ENCODE peak calls at places on chromosomes 7 and 10, in ten cellular contexts. One of them, this sample, is unnamed.
A peak's percentile ranks its signal among the peaks of the same experiment; 100 is the strongest.

GRCh38 chr7:150450491-150450992 is at the start of gene GIMAP8:
- DNase-seq in HepG2: no peak
- DNase-seq in GM12891: peak; percentile 36
- DNase-seq in GM23338: peak; percentile 8
- DNase-seq in endothelial cell of umbilical vein: peak; percentile 81
- DNase-seq in spleen: peak; percentile 92
- DNase-seq in SK-N-MC: no peak
- DNase-seq in vagina: no peak
- DNase-seq in upper lobe of left lung: peak; percentile 90
- DNase-seq in H1: no peak
- DNase-seq in this sample: no peak

GRCh38 chr7:156731651-156732050 is 91.1 kb downstream of the RNF32 start:
- DNase-seq in spleen: no peak
- DNase-seq in vagina: no peak
- DNase-seq in GM23338: no peak
- DNase-seq in upper lobe of left lung: no peak
- DNase-seq in HepG2: no peak
- DNase-seq in GM12891: no peak
- DNase-seq in H1: no peak
- DNase-seq in SK-N-MC: no peak
- DNase-seq in endothelial cell of umbilical vein: no peak
- DNase-seq in this sample: no peak

GRCh38 chr7:79282051-79282694 is 171.3 kb downstream of the MAGI2 start:
- DNase-seq in vagina: no peak
- DNase-seq in upper lobe of left lung: no peak
- DNase-seq in GM12891: no peak
- DNase-seq in H1: no peak
- DNase-seq in HepG2: no peak
- DNase-seq in GM23338: peak; percentile 53
- DNase-seq in SK-N-MC: peak; percentile 59
- DNase-seq in spleen: no peak
- DNase-seq in endothelial cell of umbilical vein: peak; percentile 68
- DNase-seq in this sample: no peak

GRCh38 chr10:127300868-127301321 is 104.5 kb upstream of the INSYN2A start:
- DNase-seq in endothelial cell of umbilical vein: no peak
- DNase-seq in SK-N-MC: no peak
- DNase-seq in GM12891: no peak
- DNase-seq in upper lobe of left lung: peak; percentile 62
- DNase-seq in GM23338: no peak
- DNase-seq in spleen: no peak
- DNase-seq in vagina: peak; percentile 40
- DNase-seq in H1: no peak
- DNase-seq in HepG2: peak; percentile 87
- DNase-seq in this sample: no peak

GRCh38 chr10:119413738-119414611 is 128.5 kb downstream of the RGS10 start:
- DNase-seq in HepG2: no peak
- DNase-seq in GM12891: no peak
- DNase-seq in H1: no peak
- DNase-seq in SK-N-MC: no peak
- DNase-seq in GM23338: no peak
- DNase-seq in endothelial cell of umbilical vein: no peak
- DNase-seq in upper lobe of left lung: peak; percentile 85
- DNase-seq in vagina: no peak
- DNase-seq in spleen: no peak
- DNase-seq in this sample: no peak

GRCh38 chr10:68202965-68203358 is 29.0 kb downstream of the ATOH7 start:
- DNase-seq in spleen: no peak
- DNase-seq in upper lobe of left lung: no peak
- DNase-seq in GM12891: no peak
- DNase-seq in GM23338: no peak
- DNase-seq in endothelial cell of umbilical vein: peak; percentile 57
- DNase-seq in HepG2: no peak
- DNase-seq in vagina: no peak
- DNase-seq in SK-N-MC: no peak
- DNase-seq in H1: no peak
- DNase-seq in this sample: no peak

GRCh38 chr10:78175444-78175843 is 141.8 kb downstream of the RPS24 start:
- DNase-seq in spleen: no peak
- DNase-seq in GM12891: no peak
- DNase-seq in endothelial cell of umbilical vein: no peak
- DNase-seq in H1: no peak
- DNase-seq in SK-N-MC: no peak
- DNase-seq in HepG2: no peak
- DNase-seq in upper lobe of left lung: no peak
- DNase-seq in vagina: no peak
- DNase-seq in GM23338: no peak
- DNase-seq in this sample: no peak

GRCh38 chr10:76089626-76090185 is 658.3 kb downstream of the LRMDA start:
- DNase-seq in SK-N-MC: no peak
- DNase-seq in spleen: no peak
- DNase-seq in endothelial cell of umbilical vein: no peak
- DNase-seq in vagina: no peak
- DNase-seq in GM23338: no peak
- DNase-seq in GM12891: no peak
- DNase-seq in H1: no peak
- DNase-seq in HepG2: no peak
- DNase-seq in upper lobe of left lung: no peak
- DNase-seq in this sample: no peak

GRCh38 chr7:30523466-30523865 is 18.8 kb upstream of the GGCT start:
- DNase-seq in endothelial cell of umbilical vein: no peak
- DNase-seq in SK-N-MC: no peak
- DNase-seq in H1: no peak
- DNase-seq in spleen: no peak
- DNase-seq in GM12891: no peak
- DNase-seq in upper lobe of left lung: no peak
- DNase-seq in GM23338: no peak
- DNase-seq in HepG2: no peak
- DNase-seq in vagina: no peak
- DNase-seq in this sample: no peak

GRCh38 chr7:15580604-15581351 is 19.0 kb upstream of the AGMO start:
- DNase-seq in upper lobe of left lung: no peak
- DNase-seq in GM12891: no peak
- DNase-seq in SK-N-MC: no peak
- DNase-seq in HepG2: no peak
- DNase-seq in GM23338: no peak
- DNase-seq in H1: no peak
- DNase-seq in endothelial cell of umbilical vein: peak; percentile 69
- DNase-seq in spleen: no peak
- DNase-seq in vagina: no peak
- DNase-seq in this sample: no peak

GRCh38 chr7:4067476-4067760 is 614.7 kb upstream of the FOXK1 start:
- DNase-seq in HepG2: no peak
- DNase-seq in upper lobe of left lung: no peak
- DNase-seq in SK-N-MC: no peak
- DNase-seq in GM23338: no peak
- DNase-seq in vagina: peak; percentile 32
- DNase-seq in spleen: no peak
- DNase-seq in GM12891: no peak
- DNase-seq in H1: no peak
- DNase-seq in endothelial cell of umbilical vein: no peak
- DNase-seq in this sample: no peak

GRCh38 chr10:4310153-4310552 is 515.9 kb upstream of the AKR1E2 start:
- DNase-seq in vagina: no peak
- DNase-seq in upper lobe of left lung: no peak
- DNase-seq in HepG2: no peak
- DNase-seq in GM12891: no peak
- DNase-seq in SK-N-MC: no peak
- DNase-seq in H1: no peak
- DNase-seq in spleen: no peak
- DNase-seq in GM23338: no peak
- DNase-seq in endothelial cell of umbilical vein: no peak
- DNase-seq in this sample: no peak

GRCh38 chr10:96585726-96586418 is 940 bp downstream of the TM9SF3 start:
- DNase-seq in spleen: no peak
- DNase-seq in GM23338: peak; percentile 18
- DNase-seq in endothelial cell of umbilical vein: peak; percentile 41
- DNase-seq in HepG2: no peak
- DNase-seq in H1: no peak
- DNase-seq in GM12891: no peak
- DNase-seq in upper lobe of left lung: no peak
- DNase-seq in vagina: no peak
- DNase-seq in SK-N-MC: no peak
- DNase-seq in this sample: no peak

GRCh38 chr7:111098011-111098925 is 7.3 kb downstream of the LRRN3 start:
- DNase-seq in vagina: no peak
- DNase-seq in GM23338: peak; percentile 83
- DNase-seq in SK-N-MC: no peak
- DNase-seq in endothelial cell of umbilical vein: peak; percentile 54
- DNase-seq in H1: no peak
- DNase-seq in HepG2: peak; percentile 20
- DNase-seq in spleen: no peak
- DNase-seq in upper lobe of left lung: no peak
- DNase-seq in GM12891: no peak
- DNase-seq in this sample: no peak

GRCh38 chr10:36882781-36883180 is 242.6 kb upstream of the ANKRD30A start:
- DNase-seq in H1: no peak
- DNase-seq in vagina: no peak
- DNase-seq in SK-N-MC: no peak
- DNase-seq in HepG2: no peak
- DNase-seq in GM12891: no peak
- DNase-seq in GM23338: no peak
- DNase-seq in endothelial cell of umbilical vein: no peak
- DNase-seq in upper lobe of left lung: no peak
- DNase-seq in spleen: no peak
- DNase-seq in this sample: no peak

GRCh38 chr10:84739641-84740040 is 411.3 kb downstream of the CCSER2 start:
- DNase-seq in upper lobe of left lung: no peak
- DNase-seq in GM12891: no peak
- DNase-seq in HepG2: no peak
- DNase-seq in spleen: no peak
- DNase-seq in GM23338: no peak
- DNase-seq in H1: no peak
- DNase-seq in SK-N-MC: no peak
- DNase-seq in endothelial cell of umbilical vein: no peak
- DNase-seq in vagina: no peak
- DNase-seq in this sample: no peak

GRCh38 chr7:114622189-114622588 is 207.6 kb downstream of the FOXP2 start:
- DNase-seq in spleen: no peak
- DNase-seq in upper lobe of left lung: no peak
- DNase-seq in H1: no peak
- DNase-seq in GM23338: no peak
- DNase-seq in endothelial cell of umbilical vein: no peak
- DNase-seq in GM12891: no peak
- DNase-seq in SK-N-MC: no peak
- DNase-seq in vagina: no peak
- DNase-seq in HepG2: no peak
- DNase-seq in this sample: no peak

GRCh38 chr10:26790596-26790995 is 70.2 kb downstream of the ABI1 start:
- DNase-seq in spleen: no peak
- DNase-seq in GM23338: no peak
- DNase-seq in GM12891: no peak
- DNase-seq in vagina: no peak
- DNase-seq in H1: no peak
- DNase-seq in HepG2: no peak
- DNase-seq in upper lobe of left lung: no peak
- DNase-seq in endothelial cell of umbilical vein: no peak
- DNase-seq in SK-N-MC: no peak
- DNase-seq in this sample: no peak

GRCh38 chr7:31954500-31954899 is 115.7 kb downstream of the PDE1C start:
- DNase-seq in GM23338: no peak
- DNase-seq in H1: no peak
- DNase-seq in endothelial cell of umbilical vein: no peak
- DNase-seq in SK-N-MC: no peak
- DNase-seq in upper lobe of left lung: no peak
- DNase-seq in GM12891: no peak
- DNase-seq in vagina: no peak
- DNase-seq in spleen: no peak
- DNase-seq in HepG2: no peak
- DNase-seq in this sample: no peak

GRCh38 chr7:146366938-146367337 is 250.3 kb downstream of the CNTNAP2 start:
- DNase-seq in HepG2: no peak
- DNase-seq in SK-N-MC: no peak
- DNase-seq in endothelial cell of umbilical vein: no peak
- DNase-seq in H1: no peak
- DNase-seq in vagina: no peak
- DNase-seq in GM12891: no peak
- DNase-seq in GM23338: no peak
- DNase-seq in upper lobe of left lung: no peak
- DNase-seq in spleen: no peak
- DNase-seq in this sample: no peak

GRCh38 chr10:90968448-90969086 is 47.7 kb upstream of the ANKRD1 start:
- DNase-seq in vagina: no peak
- DNase-seq in spleen: no peak
- DNase-seq in GM12891: no peak
- DNase-seq in HepG2: no peak
- DNase-seq in GM23338: no peak
- DNase-seq in SK-N-MC: no peak
- DNase-seq in H1: no peak
- DNase-seq in endothelial cell of umbilical vein: peak; percentile 38
- DNase-seq in upper lobe of left lung: no peak
- DNase-seq in this sample: no peak
- TF ChIP-seq POLR2AphosphoS5 in vagina: no peak
- TF ChIP-seq POLR2AphosphoS5 in spleen: no peak
- TF ChIP-seq POLR2AphosphoS5 in GM12891: no peak
- TF ChIP-seq POLR2AphosphoS5 in HepG2: no peak
- TF ChIP-seq POLR2AphosphoS5 in GM23338: no peak
- TF ChIP-seq POLR2AphosphoS5 in SK-N-MC: no peak
- TF ChIP-seq POLR2AphosphoS5 in H1: no peak
- TF ChIP-seq POLR2AphosphoS5 in endothelial cell of umbilical vein: no peak
- TF ChIP-seq POLR2AphosphoS5 in upper lobe of left lung: no peak
- TF ChIP-seq POLR2AphosphoS5 in this sample: no peak

GRCh38 chr7:542935-543789 is 23.5 kb upstream of the PDGFA start:
- DNase-seq in SK-N-MC: no peak
- DNase-seq in upper lobe of left lung: peak; percentile 83
- DNase-seq in GM23338: no peak
- DNase-seq in HepG2: peak; percentile 37
- DNase-seq in spleen: no peak
- DNase-seq in endothelial cell of umbilical vein: peak; percentile 82
- DNase-seq in vagina: no peak
- DNase-seq in H1: no peak
- DNase-seq in GM12891: no peak
- DNase-seq in this sample: no peak
- TF ChIP-seq POLR2AphosphoS5 in SK-N-MC: no peak
- TF ChIP-seq POLR2AphosphoS5 in upper lobe of left lung: no peak
- TF ChIP-seq POLR2AphosphoS5 in GM23338: no peak
- TF ChIP-seq POLR2AphosphoS5 in HepG2: no peak
- TF ChIP-seq POLR2AphosphoS5 in spleen: peak; percentile 38
- TF ChIP-seq POLR2AphosphoS5 in endothelial cell of umbilical vein: peak; percentile 55
- TF ChIP-seq POLR2AphosphoS5 in vagina: no peak
- TF ChIP-seq POLR2AphosphoS5 in H1: no peak
- TF ChIP-seq POLR2AphosphoS5 in GM12891: no peak
- TF ChIP-seq POLR2AphosphoS5 in this sample: no peak

GRCh38 chr7:106284516-106285050 is at the start of gene NAMPT:
- DNase-seq in SK-N-MC: no peak
- DNase-seq in HepG2: no peak
- DNase-seq in GM23338: peak; percentile 63
- DNase-seq in endothelial cell of umbilical vein: peak; percentile 23
- DNase-seq in H1: no peak
- DNase-seq in vagina: no peak
- DNase-seq in upper lobe of left lung: peak; percentile 95
- DNase-seq in GM12891: no peak
- DNase-seq in spleen: no peak
- DNase-seq in this sample: no peak
- TF ChIP-seq POLR2AphosphoS5 in SK-N-MC: no peak
- TF ChIP-seq POLR2AphosphoS5 in HepG2: peak; percentile 86
- TF ChIP-seq POLR2AphosphoS5 in GM23338: no peak
- TF ChIP-seq POLR2AphosphoS5 in endothelial cell of umbilical vein: no peak
- TF ChIP-seq POLR2AphosphoS5 in H1: peak; percentile 83
- TF ChIP-seq POLR2AphosphoS5 in vagina: no peak
- TF ChIP-seq POLR2AphosphoS5 in upper lobe of left lung: peak; percentile 97
- TF ChIP-seq POLR2AphosphoS5 in GM12891: peak; percentile 44
- TF ChIP-seq POLR2AphosphoS5 in spleen: peak; percentile 99
- TF ChIP-seq POLR2AphosphoS5 in this sample: no peak

GRCh38 chr10:94706089-94706488 is 22.6 kb downstream of the CYP2C18 start:
- DNase-seq in vagina: no peak
- DNase-seq in HepG2: no peak
- DNase-seq in upper lobe of left lung: no peak
- DNase-seq in spleen: no peak
- DNase-seq in endothelial cell of umbilical vein: no peak
- DNase-seq in GM23338: no peak
- DNase-seq in H1: no peak
- DNase-seq in SK-N-MC: no peak
- DNase-seq in GM12891: no peak
- DNase-seq in this sample: no peak
- TF ChIP-seq POLR2AphosphoS5 in vagina: no peak
- TF ChIP-seq POLR2AphosphoS5 in HepG2: no peak
- TF ChIP-seq POLR2AphosphoS5 in upper lobe of left lung: no peak
- TF ChIP-seq POLR2AphosphoS5 in spleen: no peak
- TF ChIP-seq POLR2AphosphoS5 in endothelial cell of umbilical vein: no peak
- TF ChIP-seq POLR2AphosphoS5 in GM23338: no peak
- TF ChIP-seq POLR2AphosphoS5 in H1: no peak
- TF ChIP-seq POLR2AphosphoS5 in SK-N-MC: no peak
- TF ChIP-seq POLR2AphosphoS5 in GM12891: no peak
- TF ChIP-seq POLR2AphosphoS5 in this sample: no peak